ENCODE peak calls at places on chromosome 12, in nine cellular contexts. Z is Calu3, L is skeletal muscle cell, M is B cell, Y is ELR, D is H7, J is stromal cell of bone marrow, I is Caki2, F is pancreas. N is an unnamed sample.
A peak's percentile ranks its signal among the peaks of the same experiment; 100 is the strongest.

GRCh38 chr12:64077922-64078321 is 144.2 kb downstream of the KICS2 start:
- DNase-seq in M (no peak), Y (peak; percentile 55), D (no peak), Z (no peak), J (no peak), L (no peak), I (no peak), F (no peak), N (no peak)

GRCh38 chr12:54980341-54980740 is 4.2 kb downstream of the TESPA1 start:
- DNase-seq in F (no peak), I (no peak), Y (no peak), L (no peak), Z (no peak), D (no peak), M (no peak), J (no peak), N (no peak)

GRCh38 chr12:49365542-49365941 is 1.7 kb upstream of the SPATS2 start:
- DNase-seq in J (no peak), D (no peak), Z (no peak), L (peak; percentile 74), M (no peak), Y (peak; percentile 94), F (no peak), I (peak; percentile 29), N (no peak)

GRCh38 chr12:111055181-111055880 is 135.0 kb upstream of the MYL2 start:
- DNase-seq in D (no peak), M (no peak), Y (no peak), J (no peak), F (no peak), L (no peak), I (no peak), Z (no peak), N (no peak)

GRCh38 chr12:24469089-24469488 is 479.8 kb downstream of the BCAT1 start:
- DNase-seq in F (no peak), Z (no peak), M (no peak), I (no peak), J (no peak), Y (no peak), L (no peak), D (no peak), N (no peak)

GRCh38 chr12:54374555-54375257 is 9.8 kb downstream of the ZNF385A start:
- DNase-seq in J (no peak), D (peak; percentile 29), M (no peak), I (no peak), Z (no peak), L (no peak), Y (no peak), F (no peak), N (no peak)

GRCh38 chr12:52687527-52688385 is 7.5 kb upstream of the KRT1 start:
- DNase-seq in L (no peak), J (no peak), M (no peak), Z (peak; percentile 30), D (no peak), Y (no peak), I (no peak), F (no peak), N (no peak)

GRCh38 chr12:50201987-50202521 is 34.9 kb upstream of the CERS5 start:
- DNase-seq in L (peak; percentile 96), J (no peak), F (peak; percentile 30), I (peak; percentile 75), D (peak; percentile 26), Z (peak; percentile 42), Y (peak; percentile 99), M (no peak), N (peak; percentile 97)

GRCh38 chr12:20368653-20369163 is 371 bp downstream of the PDE3A start:
- DNase-seq in Z (peak; percentile 28), I (peak; percentile 63), F (peak; percentile 9), J (peak; percentile 20), D (peak; percentile 70), M (no peak), L (peak; percentile 18), Y (peak; percentile 18), N (no peak)

GRCh38 chr12:108559748-108560147 is 1.2 kb downstream of the SART3 start:
- DNase-seq in J (no peak), I (no peak), Y (no peak), Z (no peak), M (no peak), F (no peak), L (no peak), D (no peak), N (no peak)

GRCh38 chr12:80761818-80762217 is 45.1 kb downstream of the MYF5 start:
- DNase-seq in L (no peak), Z (no peak), J (no peak), I (no peak), F (no peak), M (no peak), Y (peak; percentile 31), D (no peak), N (no peak)

GRCh38 chr12:124480469-124481256 is 86.7 kb downstream of the NCOR2 start:
- DNase-seq in D (peak; percentile 71), I (peak; percentile 86), M (no peak), J (no peak), L (no peak), F (peak; percentile 46), Y (peak; percentile 87), Z (peak; percentile 74), N (no peak)

GRCh38 chr12:53071591-53072551 is 7.3 kb downstream of the SPRYD3 start:
- DNase-seq in L (no peak), D (peak; percentile 86), Y (no peak), Z (no peak), F (no peak), M (no peak), I (no peak), J (no peak), N (no peak)

GRCh38 chr12:105107497-105108371 is at the start of gene WASHC4:
- DNase-seq in Y (peak; percentile 93), F (peak; percentile 90), D (peak; percentile 97), Z (peak; percentile 98), J (peak; percentile 86), L (peak; percentile 67), I (peak; percentile 87), M (peak; percentile 98), N (peak; percentile 61)

GRCh38 chr12:90245396-90245795 is 536.8 kb upstream of the ATP2B1 start:
- DNase-seq in J (no peak), M (no peak), Y (no peak), D (no peak), L (no peak), I (no peak), F (no peak), Z (no peak), N (no peak)

GRCh38 chr12:124564232-124564958 is 3.0 kb downstream of the NCOR2 start:
- DNase-seq in Z (no peak), Y (no peak), J (no peak), M (peak; percentile 51), D (peak; percentile 87), F (no peak), L (no peak), I (no peak), N (no peak)

GRCh38 chr12:10130042-10130441 is at the start of gene CLEC7A:
- DNase-seq in F (no peak), I (no peak), J (no peak), L (no peak), Y (no peak), M (peak; percentile 24), Z (no peak), D (no peak), N (no peak)

GRCh38 chr12:101685121-101685520 is 12.3 kb upstream of the CHPT1 start:
- DNase-seq in Z (no peak), D (no peak), I (no peak), L (no peak), F (no peak), Y (no peak), M (no peak), J (no peak), N (no peak)

GRCh38 chr12:122876724-122877123 is 19.2 kb downstream of the VPS37B start:
- DNase-seq in L (no peak), I (no peak), Y (no peak), J (no peak), M (no peak), Z (no peak), F (no peak), D (no peak), N (no peak)

GRCh38 chr12:21934173-21934572 is 7.1 kb downstream of the ABCC9 start:
- DNase-seq in D (no peak), M (no peak), I (no peak), L (no peak), Z (no peak), J (peak; percentile 48), F (no peak), Y (peak; percentile 78), N (no peak)

GRCh38 chr12:4938900-4939299 is 29.2 kb downstream of the KCNA1 start:
- DNase-seq in L (no peak), D (no peak), M (no peak), Y (no peak), I (no peak), F (no peak), J (no peak), Z (no peak), N (no peak)

GRCh38 chr12:111636209-111636928 is 37.3 kb upstream of the ATXN2 start:
- DNase-seq in D (peak; percentile 70), F (peak; percentile 13), Y (no peak), M (no peak), L (peak; percentile 39), Z (no peak), I (no peak), J (peak; percentile 37), N (no peak)

GRCh38 chr12:120381752-120382419 is 12.9 kb upstream of the MSI1 start:
- DNase-seq in Y (peak; percentile 35), F (no peak), D (no peak), I (peak; percentile 46), L (no peak), J (no peak), M (no peak), Z (no peak), N (no peak)

GRCh38 chr12:4648099-4648498 is 752 bp downstream of the AKAP3 start:
- DNase-seq in Y (peak; percentile 10), J (no peak), D (no peak), I (no peak), L (no peak), F (no peak), M (peak; percentile 6), Z (no peak), N (peak; percentile 5)

GRCh38 chr12:106519587-106519986 is 63.2 kb upstream of the RFX4 start:
- DNase-seq in M (no peak), I (no peak), Y (peak; percentile 32), D (no peak), F (no peak), J (no peak), L (peak; percentile 28), Z (no peak), N (no peak)

GRCh38 chr12:67025543-67026114 is 243.5 kb upstream of the CAND1 start:
- DNase-seq in Y (peak; percentile 51), Z (peak; percentile 76), M (peak; percentile 44), D (peak; percentile 65), L (no peak), I (peak; percentile 43), J (peak; percentile 5), F (peak; percentile 4), N (peak; percentile 13)

GRCh38 chr12:24719293-24719721 is 229.6 kb downstream of the BCAT1 start:
- DNase-seq in Y (peak; percentile 96), L (peak; percentile 48), I (peak; percentile 4), Z (no peak), F (no peak), J (peak; percentile 35), M (no peak), D (no peak), N (peak; percentile 62)

GRCh38 chr12:120614873-120615272 is 25.6 kb upstream of the CABP1 start:
- DNase-seq in Z (no peak), Y (no peak), L (no peak), M (no peak), J (no peak), F (no peak), I (no peak), D (no peak), N (no peak)

GRCh38 chr12:2311001-2311778 is 258.4 kb downstream of the CACNA1C start:
- DNase-seq in J (peak; percentile 66), Y (peak; percentile 26), F (no peak), Z (no peak), D (no peak), M (no peak), I (no peak), L (no peak), N (peak; percentile 70)

GRCh38 chr12:129887047-129887568 is 16.7 kb downstream of the TMEM132D start:
- DNase-seq in I (no peak), D (no peak), F (no peak), J (no peak), Z (no peak), Y (no peak), M (no peak), L (no peak), N (no peak)

GRCh38 chr12:57299514-57300016 is 48.6 kb upstream of the STAC3 start:
- DNase-seq in Y (no peak), F (no peak), M (no peak), Z (no peak), J (no peak), I (no peak), L (no peak), D (no peak), N (no peak)

N was measured in HS-5.